ENCODE peak calls at places on chromosome 22, in nine cellular contexts. One of them, this sample, is unnamed.

GRCh38 chr22:18060646-18061620 is 16.9 kb upstream of the PEX26 start:
- DNase-seq in endothelial cell of umbilical vein: no peak
- DNase-seq in HCT116: no peak
- DNase-seq in PC-3: peak; percentile 65
- DNase-seq in H9: no peak
- DNase-seq in DND-41: no peak
- DNase-seq in neural progenitor cell: no peak
- DNase-seq in IMR-90: peak; percentile 71
- DNase-seq in fibroblast of lung: peak; percentile 50
- DNase-seq in this sample: peak; percentile 12

GRCh38 chr22:30187726-30188407 is 58.7 kb downstream of the LIF start:
- DNase-seq in endothelial cell of umbilical vein: no peak
- DNase-seq in HCT116: no peak
- DNase-seq in PC-3: no peak
- DNase-seq in H9: no peak
- DNase-seq in DND-41: no peak
- DNase-seq in neural progenitor cell: no peak
- DNase-seq in IMR-90: peak; percentile 63
- DNase-seq in fibroblast of lung: peak; percentile 43
- DNase-seq in this sample: no peak

GRCh38 chr22:49824185-49824925 is 3.3 kb downstream of the BRD1 start:
- DNase-seq in endothelial cell of umbilical vein: no peak
- DNase-seq in HCT116: no peak
- DNase-seq in PC-3: no peak
- DNase-seq in H9: no peak
- DNase-seq in DND-41: no peak
- DNase-seq in neural progenitor cell: no peak
- DNase-seq in IMR-90: no peak
- DNase-seq in fibroblast of lung: no peak
- DNase-seq in this sample: no peak

GRCh38 chr22:47086596-47087248 is 324.3 kb downstream of the TBC1D22A start:
- DNase-seq in endothelial cell of umbilical vein: no peak
- DNase-seq in HCT116: no peak
- DNase-seq in PC-3: no peak
- DNase-seq in H9: peak; percentile 13
- DNase-seq in DND-41: no peak
- DNase-seq in neural progenitor cell: no peak
- DNase-seq in IMR-90: no peak
- DNase-seq in fibroblast of lung: no peak
- DNase-seq in this sample: no peak

GRCh38 chr22:29112680-29113079 is 39.8 kb downstream of the KREMEN1 start:
- DNase-seq in endothelial cell of umbilical vein: no peak
- DNase-seq in HCT116: no peak
- DNase-seq in PC-3: no peak
- DNase-seq in H9: no peak
- DNase-seq in DND-41: no peak
- DNase-seq in neural progenitor cell: no peak
- DNase-seq in IMR-90: peak; percentile 8
- DNase-seq in fibroblast of lung: no peak
- DNase-seq in this sample: no peak

GRCh38 chr22:49967333-49968241 is 7.0 kb downstream of the PIM3 start:
- DNase-seq in endothelial cell of umbilical vein: no peak
- DNase-seq in HCT116: no peak
- DNase-seq in PC-3: no peak
- DNase-seq in H9: peak; percentile 33
- DNase-seq in DND-41: peak; percentile 7
- DNase-seq in neural progenitor cell: peak; percentile 20
- DNase-seq in IMR-90: no peak
- DNase-seq in fibroblast of lung: peak; percentile 75
- DNase-seq in this sample: peak; percentile 62

GRCh38 chr22:50271519-50271970 is 1.4 kb upstream of the MAPK11 start:
- DNase-seq in endothelial cell of umbilical vein: peak; percentile 47
- DNase-seq in HCT116: no peak
- DNase-seq in PC-3: peak; percentile 56
- DNase-seq in H9: peak; percentile 65
- DNase-seq in DND-41: peak; percentile 64
- DNase-seq in neural progenitor cell: peak; percentile 96
- DNase-seq in IMR-90: peak; percentile 38
- DNase-seq in fibroblast of lung: peak; percentile 43
- DNase-seq in this sample: peak; percentile 85

GRCh38 chr22:27687984-27688545 is 113.5 kb downstream of the MN1 start:
- DNase-seq in endothelial cell of umbilical vein: no peak
- DNase-seq in HCT116: no peak
- DNase-seq in PC-3: no peak
- DNase-seq in H9: no peak
- DNase-seq in DND-41: no peak
- DNase-seq in neural progenitor cell: no peak
- DNase-seq in IMR-90: no peak
- DNase-seq in fibroblast of lung: no peak
- DNase-seq in this sample: no peak

DNA sequence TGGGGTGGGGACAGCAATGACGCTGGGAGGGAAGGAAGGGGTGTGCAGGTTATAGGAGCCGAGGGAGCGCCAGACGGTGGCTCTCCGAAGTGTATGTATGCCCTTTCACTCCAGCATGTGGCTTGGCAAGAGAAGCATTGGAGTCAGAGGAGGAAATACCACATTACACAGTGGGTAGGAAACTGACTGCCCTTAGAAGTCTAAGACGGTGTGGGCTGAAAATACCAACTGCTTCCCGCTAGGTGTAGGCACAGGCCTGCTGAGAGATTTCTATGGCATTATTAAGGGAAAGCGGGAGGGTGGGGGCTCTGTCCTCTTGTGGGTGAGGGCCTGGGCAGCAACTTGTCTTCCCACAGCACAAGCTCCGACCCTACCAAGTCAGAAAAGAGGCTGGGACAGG is 44.7 kb downstream of the CACNG2 start:
- DNase-seq in endothelial cell of umbilical vein: no peak
- DNase-seq in HCT116: no peak
- DNase-seq in PC-3: peak; percentile 74
- DNase-seq in H9: no peak
- DNase-seq in DND-41: no peak
- DNase-seq in neural progenitor cell: no peak
- DNase-seq in IMR-90: no peak
- DNase-seq in fibroblast of lung: no peak
- DNase-seq in this sample: no peak
- H4K20me1 ChIP-seq in endothelial cell of umbilical vein: no peaks in the 10 kb centered on the region
- H4K20me1 ChIP-seq in HCT116: no peaks in the 10 kb centered on the region
- H4K20me1 ChIP-seq in PC-3: no peaks in the 10 kb centered on the region
- H4K20me1 ChIP-seq in H9: peaks cover 3% of the 10 kb centered on the region
- H4K20me1 ChIP-seq in DND-41: peaks cover 6% of the 10 kb centered on the region
- H4K20me1 ChIP-seq in neural progenitor cell: no peaks in the 10 kb centered on the region
- H4K20me1 ChIP-seq in IMR-90: no peaks in the 10 kb centered on the region
- H4K20me1 ChIP-seq in fibroblast of lung: no peaks in the 10 kb centered on the region
- H4K20me1 ChIP-seq in this sample: no peaks in the 10 kb centered on the region

GRCh38 chr22:41308054-41308453 is 6.7 kb downstream of the ZC3H7B start:
- DNase-seq in endothelial cell of umbilical vein: no peak
- DNase-seq in HCT116: no peak
- DNase-seq in PC-3: no peak
- DNase-seq in H9: no peak
- DNase-seq in DND-41: no peak
- DNase-seq in neural progenitor cell: no peak
- DNase-seq in IMR-90: peak; percentile 68
- DNase-seq in fibroblast of lung: no peak
- DNase-seq in this sample: no peak
- H3K4me2 ChIP-seq in endothelial cell of umbilical vein: no peak overlapping the region
- H3K4me2 ChIP-seq in HCT116: no peak overlapping the region
- H3K4me2 ChIP-seq in PC-3: no peak overlapping the region
- H3K4me2 ChIP-seq in H9: no peak overlapping the region
- H3K4me2 ChIP-seq in DND-41: no peak overlapping the region
- H3K4me2 ChIP-seq in neural progenitor cell: no peak overlapping the region
- H3K4me2 ChIP-seq in IMR-90: no peak overlapping the region
- H3K4me2 ChIP-seq in fibroblast of lung: peak overlapping the region; percentile 66
- H3K4me2 ChIP-seq in this sample: no peak overlapping the region

DNA sequence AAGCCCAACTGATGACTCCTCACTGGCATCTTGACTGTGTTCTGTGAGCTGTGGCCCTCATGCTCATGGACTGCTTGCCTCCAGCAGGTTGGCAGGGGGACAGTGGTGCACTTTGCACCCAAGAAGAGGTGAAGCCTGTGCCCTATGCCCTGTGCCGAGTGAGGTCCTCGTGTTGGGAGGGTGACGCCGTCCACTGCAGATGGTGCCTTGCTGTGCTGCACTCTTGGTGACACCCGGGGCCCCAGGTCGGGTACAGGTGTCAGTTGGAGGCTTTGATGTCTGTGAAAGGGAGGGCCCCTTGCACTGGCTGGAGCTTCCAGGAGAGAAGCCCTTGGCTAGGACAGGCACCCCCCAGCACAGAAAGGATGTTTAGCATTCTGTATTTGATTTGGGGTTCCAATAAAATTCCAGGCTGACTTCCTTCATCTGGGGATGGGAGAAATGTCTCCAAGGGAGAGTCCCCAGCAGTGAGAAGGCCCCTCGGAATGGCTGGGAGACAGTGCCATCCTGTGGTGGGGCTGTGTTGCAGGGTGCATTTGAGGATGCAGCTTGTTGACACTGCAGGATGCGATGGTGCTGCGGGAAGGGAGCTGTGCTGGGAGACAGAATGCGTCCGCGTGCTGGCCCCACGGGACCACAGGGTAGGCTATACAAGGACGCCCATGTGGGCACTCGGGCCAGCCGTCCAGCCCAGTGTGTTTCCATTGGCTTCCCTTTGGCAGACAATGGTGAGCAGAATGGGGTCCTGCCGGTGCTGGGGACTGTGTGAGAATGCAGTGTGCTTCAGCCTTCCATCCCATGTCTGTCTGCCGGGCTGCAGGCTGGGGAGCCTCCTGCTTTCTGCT is 2.5 kb upstream of the ZDHHC8 start:
- DNase-seq in endothelial cell of umbilical vein: peak; percentile 33
- DNase-seq in HCT116: no peak
- DNase-seq in PC-3: peak; percentile 46
- DNase-seq in H9: peak; percentile 75
- DNase-seq in DND-41: peak; percentile 58
- DNase-seq in neural progenitor cell: peak; percentile 50
- DNase-seq in IMR-90: peak; percentile 23
- DNase-seq in fibroblast of lung: peak; percentile 26
- DNase-seq in this sample: peak; percentile 83
- H4K20me1 ChIP-seq in endothelial cell of umbilical vein: no peaks in the 10 kb centered on the region
- H4K20me1 ChIP-seq in HCT116: no peaks in the 10 kb centered on the region
- H4K20me1 ChIP-seq in PC-3: no peaks in the 10 kb centered on the region
- H4K20me1 ChIP-seq in H9: peaks cover 2% of the 10 kb centered on the region
- H4K20me1 ChIP-seq in DND-41: peaks cover 72% of the 10 kb centered on the region
- H4K20me1 ChIP-seq in neural progenitor cell: peaks cover 63% of the 10 kb centered on the region
- H4K20me1 ChIP-seq in IMR-90: peaks cover 30% of the 10 kb centered on the region
- H4K20me1 ChIP-seq in fibroblast of lung: no peaks in the 10 kb centered on the region
- H4K20me1 ChIP-seq in this sample: peaks cover 25% of the 10 kb centered on the region

GRCh38 chr22:45221201-45221600 is 19.5 kb downstream of the KIAA0930 start:
- DNase-seq in endothelial cell of umbilical vein: peak; percentile 67
- DNase-seq in HCT116: no peak
- DNase-seq in PC-3: no peak
- DNase-seq in H9: no peak
- DNase-seq in DND-41: no peak
- DNase-seq in neural progenitor cell: no peak
- DNase-seq in IMR-90: no peak
- DNase-seq in fibroblast of lung: no peak
- DNase-seq in this sample: no peak
- H3K4me2 ChIP-seq in endothelial cell of umbilical vein: peak overlapping the region; percentile 42
- H3K4me2 ChIP-seq in HCT116: no peak overlapping the region
- H3K4me2 ChIP-seq in PC-3: no peak overlapping the region
- H3K4me2 ChIP-seq in H9: no peak overlapping the region
- H3K4me2 ChIP-seq in DND-41: no peak overlapping the region
- H3K4me2 ChIP-seq in neural progenitor cell: no peak overlapping the region
- H3K4me2 ChIP-seq in IMR-90: no peak overlapping the region
- H3K4me2 ChIP-seq in fibroblast of lung: no peak overlapping the region
- H3K4me2 ChIP-seq in this sample: no peak overlapping the region

DNA sequence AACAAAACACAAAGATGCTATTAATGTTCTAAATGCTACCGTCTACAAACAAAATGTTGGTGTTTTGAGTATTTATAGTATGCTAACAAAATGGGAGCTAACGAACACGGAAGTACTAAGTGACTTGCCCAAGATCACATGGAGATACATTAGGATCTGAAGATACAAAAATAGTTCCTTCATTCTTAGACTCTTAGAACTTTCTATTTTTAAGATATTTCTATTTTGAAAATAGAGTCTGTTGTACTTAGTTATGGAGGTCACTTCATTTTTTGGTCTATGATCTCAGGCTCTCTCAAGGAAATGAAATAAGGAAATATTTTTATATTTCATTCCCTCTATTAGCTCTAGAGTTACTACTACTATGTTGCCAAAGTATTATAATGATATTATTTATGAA is 64.2 kb downstream of the APOL5 start:
- DNase-seq in endothelial cell of umbilical vein: no peak
- DNase-seq in HCT116: no peak
- DNase-seq in PC-3: no peak
- DNase-seq in H9: no peak
- DNase-seq in DND-41: no peak
- DNase-seq in neural progenitor cell: no peak
- DNase-seq in IMR-90: no peak
- DNase-seq in fibroblast of lung: no peak
- DNase-seq in this sample: no peak
- H4K20me1 ChIP-seq in endothelial cell of umbilical vein: peaks cover 4% of the 10 kb centered on the region
- H4K20me1 ChIP-seq in HCT116: peaks cover 3% of the 10 kb centered on the region
- H4K20me1 ChIP-seq in PC-3: no peaks in the 10 kb centered on the region
- H4K20me1 ChIP-seq in H9: no peaks in the 10 kb centered on the region
- H4K20me1 ChIP-seq in DND-41: no peaks in the 10 kb centered on the region
- H4K20me1 ChIP-seq in neural progenitor cell: peaks cover 36% of the 10 kb centered on the region
- H4K20me1 ChIP-seq in IMR-90: peaks cover 59% of the 10 kb centered on the region
- H4K20me1 ChIP-seq in fibroblast of lung: no peaks in the 10 kb centered on the region
- H4K20me1 ChIP-seq in this sample: no peaks in the 10 kb centered on the region

GRCh38 chr22:41446639-41447434 is at the start of gene TOB2:
- DNase-seq in endothelial cell of umbilical vein: peak; percentile 93
- DNase-seq in HCT116: peak; percentile 93
- DNase-seq in PC-3: peak; percentile 87
- DNase-seq in H9: peak; percentile 96
- DNase-seq in DND-41: peak; percentile 96
- DNase-seq in neural progenitor cell: peak; percentile 98
- DNase-seq in IMR-90: peak; percentile 95
- DNase-seq in fibroblast of lung: peak; percentile 96
- DNase-seq in this sample: peak; percentile 98

GRCh38 chr22:41446057-41446501 is 522 bp downstream of the TOB2 start:
- DNase-seq in endothelial cell of umbilical vein: peak; percentile 6
- DNase-seq in HCT116: no peak
- DNase-seq in PC-3: no peak
- DNase-seq in H9: no peak
- DNase-seq in DND-41: no peak
- DNase-seq in neural progenitor cell: peak; percentile 59
- DNase-seq in IMR-90: no peak
- DNase-seq in fibroblast of lung: no peak
- DNase-seq in this sample: peak; percentile 64

GRCh38 chr22:41449321-41449720 is 2.7 kb upstream of the TOB2 start:
- DNase-seq in endothelial cell of umbilical vein: no peak
- DNase-seq in HCT116: no peak
- DNase-seq in PC-3: no peak
- DNase-seq in H9: no peak
- DNase-seq in DND-41: no peak
- DNase-seq in neural progenitor cell: no peak
- DNase-seq in IMR-90: no peak
- DNase-seq in fibroblast of lung: no peak
- DNase-seq in this sample: peak; percentile 63

GRCh38 chr22:41447435-41448188 is 1.0 kb upstream of the TOB2 start:
- DNase-seq in endothelial cell of umbilical vein: peak; percentile 74
- DNase-seq in HCT116: no peak
- DNase-seq in PC-3: peak; percentile 48
- DNase-seq in H9: peak; percentile 74
- DNase-seq in DND-41: peak; percentile 79
- DNase-seq in neural progenitor cell: peak; percentile 90
- DNase-seq in IMR-90: peak; percentile 50
- DNase-seq in fibroblast of lung: peak; percentile 63
- DNase-seq in this sample: peak; percentile 89

GRCh38 chr22:41448189-41448808 is 1.7 kb upstream of the TOB2 start:
- DNase-seq in endothelial cell of umbilical vein: peak; percentile 100
- DNase-seq in HCT116: peak; percentile 99
- DNase-seq in PC-3: peak; percentile 97
- DNase-seq in H9: peak; percentile 99
- DNase-seq in DND-41: peak; percentile 98
- DNase-seq in neural progenitor cell: peak; percentile 98
- DNase-seq in IMR-90: peak; percentile 99
- DNase-seq in fibroblast of lung: peak; percentile 99
- DNase-seq in this sample: peak; percentile 100
- H3K4me2 ChIP-seq in endothelial cell of umbilical vein: peak overlapping the region; percentile 92
- H3K4me2 ChIP-seq in HCT116: peak overlapping the region; percentile 99
- H3K4me2 ChIP-seq in PC-3: peak overlapping the region; percentile 77
- H3K4me2 ChIP-seq in H9: peak overlapping the region; percentile 54
- H3K4me2 ChIP-seq in DND-41: peak overlapping the region; percentile 84
- H3K4me2 ChIP-seq in neural progenitor cell: peak overlapping the region; percentile 81
- H3K4me2 ChIP-seq in IMR-90: peak overlapping the region; percentile 88
- H3K4me2 ChIP-seq in fibroblast of lung: peak overlapping the region; percentile 96
- H3K4me2 ChIP-seq in this sample: peak overlapping the region; percentile 92